ENCODE peak calls at places on chromosomes 12 and 14, in nine cellular contexts. F is astrocyte of the spinal cord, P is cardiac muscle cell, K is fibroblast of lung, R is AG10803, G is brain microvascular endothelial cell, U is tibial artery, J is heart left ventricle, E is ovary. X is an unnamed sample.

GRCh38 chr14:93133476-93133875 is 17.8 kb upstream of the ITPK1 start:
- DNase-seq in F (no peak), P (peak), K (no peak), R (peak), G (no peak), U (peak), J (no peak), E (no peak), X (peak)

GRCh38 chr12:127170271-127171180 is 1096.4 kb upstream of the TMEM132C start:
- DNase-seq in F (no peak), P (no peak), K (peak), R (peak), G (no peak), U (no peak), J (no peak), E (no peak), X (peak)

GRCh38 chr12:3120701-3121100 is 43.5 kb downstream of the TSPAN9 start:
- DNase-seq in F (no peak), P (no peak), K (no peak), R (no peak), G (no peak), U (no peak), J (no peak), E (no peak), X (no peak)

GRCh38 chr12:45914090-45914489 is 76.3 kb downstream of the SCAF11 start:
- DNase-seq in F (peak), P (peak), K (peak), R (peak), G (peak), U (no peak), J (no peak), E (no peak), X (peak)

GRCh38 chr12:29104495-29104894 is 44.6 kb upstream of the FAR2 start:
- DNase-seq in F (no peak), P (no peak), K (no peak), R (no peak), G (no peak), U (no peak), J (no peak), E (no peak), X (no peak)

GRCh38 chr14:64508215-64508776 is 3.7 kb downstream of the ZBTB1 start:
- DNase-seq in F (no peak), P (no peak), K (no peak), R (no peak), G (no peak), U (no peak), J (no peak), E (no peak), X (no peak)

GRCh38 chr14:56217380-56218045 is 99.3 kb downstream of the PELI2 start:
- DNase-seq in F (no peak), P (no peak), K (no peak), R (peak), G (no peak), U (no peak), J (no peak), E (no peak), X (no peak)

GRCh38 chr12:25935355-25936144 is 22.9 kb upstream of the RASSF8 start:
- DNase-seq in F (no peak), P (peak), K (peak), R (peak), G (no peak), U (no peak), J (no peak), E (no peak), X (peak)

GRCh38 chr12:127355061-127355820 is 911.7 kb upstream of the TMEM132C start:
- DNase-seq in F (peak), P (no peak), K (peak), R (peak), G (peak), U (no peak), J (no peak), E (no peak), X (no peak)

GRCh38 chr14:100025111-100025510 is 40.1 kb upstream of the EVL start:
- DNase-seq in F (no peak), P (peak), K (peak), R (peak), G (no peak), U (no peak), J (no peak), E (no peak), X (peak)

GRCh38 chr14:51455041-51455835 is 196.5 kb upstream of the FRMD6 start:
- DNase-seq in F (no peak), P (no peak), K (no peak), R (no peak), G (no peak), U (no peak), J (no peak), E (no peak), X (no peak)

GRCh38 chr12:82398883-82399282 is 40.6 kb downstream of the METTL25 start:
- DNase-seq in F (no peak), P (no peak), K (no peak), R (no peak), G (no peak), U (no peak), J (no peak), E (no peak), X (no peak)

GRCh38 chr12:38905480-38906351 is at the start of gene CPNE8:
- DNase-seq in F (peak), P (peak), K (peak), R (peak), G (peak), U (peak), J (peak), E (peak), X (peak)

GRCh38 chr12:115103884-115104883 is 420.2 kb upstream of the TBX3 start:
- DNase-seq in F (peak), P (peak), K (peak), R (no peak), G (peak), U (no peak), J (peak), E (no peak), X (peak)

GRCh38 chr12:69389836-69390235 is 30.3 kb downstream of the YEATS4 start:
- DNase-seq in F (peak), P (peak), K (peak), R (peak), G (peak), U (no peak), J (no peak), E (no peak), X (peak)

GRCh38 chr12:115129727-115130126 is 445.8 kb upstream of the TBX3 start:
- DNase-seq in F (no peak), P (peak), K (no peak), R (no peak), G (no peak), U (no peak), J (no peak), E (no peak), X (peak)

GRCh38 chr14:90294872-90295271 is 36.9 kb downstream of the NRDE2 start:
- DNase-seq in F (no peak), P (peak), K (no peak), R (no peak), G (no peak), U (no peak), J (no peak), E (no peak), X (peak)

GRCh38 chr12:120713861-120714482 is 3.7 kb downstream of the UNC119B start:
- DNase-seq in F (peak), P (peak), K (peak), R (peak), G (peak), U (no peak), J (peak), E (peak), X (peak)

GRCh38 chr12:2256915-2257314 is 204.1 kb downstream of the CACNA1C start:
- DNase-seq in F (peak), P (peak), K (peak), R (peak), G (no peak), U (no peak), J (no peak), E (no peak), X (peak)

GRCh38 chr12:110222433-110222832 is 58.6 kb upstream of the ATP2A2 start:
- DNase-seq in F (no peak), P (peak), K (no peak), R (no peak), G (no peak), U (no peak), J (no peak), E (no peak), X (no peak)

GRCh38 chr12:32273712-32274111 is 125.6 kb upstream of the FGD4 start:
- DNase-seq in F (no peak), P (no peak), K (no peak), R (no peak), G (no peak), U (no peak), J (no peak), E (no peak), X (no peak)

GRCh38 chr14:65100905-65101541 is 1.3 kb downstream of the MAX start:
- DNase-seq in F (no peak), P (no peak), K (peak), R (no peak), G (no peak), U (no peak), J (no peak), E (no peak), X (peak)

GRCh38 chr12:89793946-89794345 is 85.3 kb upstream of the ATP2B1 start:
- DNase-seq in F (no peak), P (no peak), K (no peak), R (no peak), G (no peak), U (no peak), J (no peak), E (no peak), X (no peak)

GRCh38 chr12:63045020-63045860 is 105.8 kb downstream of the AVPR1A start:
- DNase-seq in F (peak), P (peak), K (peak), R (peak), G (peak), U (no peak), J (no peak), E (no peak), X (peak)

GRCh38 chr12:47839214-47839613 is 19.5 kb upstream of the HDAC7 start:
- DNase-seq in F (no peak), P (no peak), K (no peak), R (no peak), G (no peak), U (peak), J (no peak), E (no peak), X (no peak)

GRCh38 chr12:1594045-1594294 is 411 bp downstream of the FBXL14 start:
- DNase-seq in F (peak), P (peak), K (peak), R (peak), G (no peak), U (no peak), J (no peak), E (peak), X (peak)

GRCh38 chr12:121060149-121061001 is 21.3 kb upstream of the OASL start:
- DNase-seq in F (peak), P (peak), K (peak), R (peak), G (peak), U (no peak), J (peak), E (peak), X (peak)

GRCh38 chr14:34700622-34701130 is 13.7 kb downstream of the CFL2 start:
- DNase-seq in F (peak), P (no peak), K (no peak), R (no peak), G (no peak), U (no peak), J (no peak), E (no peak), X (no peak)

GRCh38 chr12:28885275-28885674 is 263.8 kb upstream of the FAR2 start:
- DNase-seq in F (no peak), P (no peak), K (no peak), R (no peak), G (no peak), U (no peak), J (no peak), E (no peak), X (no peak)

GRCh38 chr14:95073947-95074346 is 83.4 kb downstream of the DICER1 start:
- DNase-seq in F (no peak), P (no peak), K (no peak), R (no peak), G (no peak), U (no peak), J (no peak), E (no peak), X (no peak)

GRCh38 chr12:119006749-119007148 is 25.4 kb downstream of the SRRM4 start:
- DNase-seq in F (no peak), P (no peak), K (no peak), R (no peak), G (no peak), U (no peak), J (no peak), E (no peak), X (no peak)

GRCh38 chr12:3622732-3623690 is 129.9 kb downstream of the CRACR2A start:
- DNase-seq in F (no peak), P (no peak), K (no peak), R (no peak), G (no peak), U (no peak), J (no peak), E (no peak), X (no peak)

GRCh38 chr12:85057370-85057963 is 21.3 kb downstream of the LRRIQ1 start:
- DNase-seq in F (peak), P (peak), K (peak), R (peak), G (peak), U (no peak), J (no peak), E (no peak), X (peak)

DNA sequence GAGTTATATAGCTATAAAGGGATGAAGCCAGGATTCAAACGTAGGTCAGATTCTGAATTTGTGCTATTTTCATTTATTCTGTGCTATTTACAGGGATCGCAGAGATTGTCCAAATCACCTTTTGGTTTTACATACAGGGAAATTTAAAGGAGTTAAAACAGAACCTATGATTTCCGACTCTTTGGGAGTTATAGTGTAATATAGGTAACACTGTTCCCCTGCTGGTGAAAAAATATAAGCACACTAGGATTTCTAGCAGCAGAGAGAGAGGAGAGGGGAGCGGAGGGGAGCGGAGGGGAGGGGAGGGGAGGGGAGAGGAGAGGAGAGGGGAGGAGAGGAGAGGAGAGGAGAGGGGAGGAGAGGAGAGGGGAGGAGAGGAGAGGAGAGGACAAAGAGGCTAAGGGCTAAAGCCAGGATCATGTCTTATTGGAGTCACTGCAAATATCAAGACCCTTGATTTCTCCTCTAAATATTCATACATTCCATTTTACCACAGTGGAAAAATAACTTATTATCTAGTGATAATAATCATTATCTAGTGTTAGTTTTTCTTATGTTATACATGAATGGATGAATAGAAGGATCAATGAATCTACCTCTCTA is 46.2 kb upstream of the KCNH5 start:
- DNase-seq in F (no peak), P (no peak), K (no peak), R (no peak), G (no peak), U (no peak), J (no peak), E (no peak), X (no peak)
- TF ChIP-seq CTCF in F (no peak), P (no peak), K (no peak), R (no peak), G (no peak), U (no peak), J (no peak), E (no peak), X (no peak)

DNA sequence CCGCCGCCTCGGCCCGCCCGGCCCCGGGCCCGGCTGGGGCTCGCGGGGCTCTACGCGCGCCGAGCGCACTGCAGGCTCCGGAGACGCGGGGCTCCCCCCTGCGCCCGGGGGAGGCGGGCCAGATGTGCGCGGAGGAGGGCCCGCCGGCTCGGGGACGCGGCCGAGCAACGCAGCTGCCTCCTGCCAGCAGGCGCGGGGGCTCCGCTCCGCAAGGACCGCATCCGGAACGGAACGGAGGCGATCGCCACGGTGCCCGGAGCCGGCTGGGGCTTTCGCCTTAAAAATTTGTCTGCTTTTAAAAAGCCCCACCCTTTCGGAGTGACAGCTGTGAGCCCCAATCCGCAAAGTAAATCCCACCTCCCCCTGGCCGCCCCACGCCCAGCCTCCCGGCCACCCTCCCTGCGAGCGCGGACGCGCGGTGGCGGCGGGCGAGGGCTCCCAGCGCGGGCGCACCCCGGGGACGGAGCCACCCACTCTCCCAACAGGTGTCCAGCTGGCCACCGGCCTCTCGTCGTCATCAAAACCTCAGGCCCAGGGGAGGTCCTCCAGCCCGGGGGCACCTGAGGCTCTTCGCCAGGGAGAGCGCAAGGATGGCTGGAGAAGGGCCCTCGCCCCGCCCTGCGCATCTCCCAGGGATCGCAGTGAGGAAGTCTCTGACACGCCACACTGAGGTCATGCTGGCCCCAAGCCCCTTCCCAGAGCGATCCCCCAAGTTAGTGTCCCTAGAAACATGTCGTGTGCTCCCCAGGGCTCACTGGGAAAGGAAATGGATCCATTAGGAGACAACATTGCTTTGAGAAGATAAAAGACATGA is at the start of gene TMEM132D:
- DNase-seq in F (peak), P (no peak), K (peak), R (no peak), G (no peak), U (no peak), J (no peak), E (no peak), X (no peak)
- H3K4me3 ChIP-seq in F (peak), P (peak), K (no peak), R (no peak), G (peak), U (no peak), J (no peak), E (no peak), X (no peak)

DNA sequence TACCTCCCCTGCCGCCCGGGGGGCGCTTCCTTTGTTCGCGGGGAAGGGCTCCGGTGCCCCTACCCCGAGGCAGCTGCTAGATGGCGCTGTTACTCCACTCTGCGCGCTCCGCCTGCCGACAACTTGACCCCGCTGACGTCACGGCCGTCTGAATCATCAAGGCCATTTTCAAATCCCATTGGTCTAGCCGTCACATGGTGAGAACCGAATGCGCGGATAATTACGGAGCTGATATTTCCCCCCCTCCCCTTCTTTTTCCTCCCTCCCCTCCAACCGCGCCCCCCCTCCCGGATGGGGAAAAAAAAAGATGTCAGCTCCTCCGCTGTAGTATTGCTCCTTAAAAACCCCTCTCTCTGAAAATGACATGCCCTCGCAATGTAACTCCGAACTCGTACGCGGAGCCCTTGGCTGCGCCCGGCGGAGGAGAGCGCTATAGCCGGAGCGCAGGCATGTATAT is at the start of gene HOXC10:
- DNase-seq in F (peak), P (peak), K (peak), R (peak), G (peak), U (peak), J (peak), E (peak), X (peak)
- TF ChIP-seq CTCF in F (peak), P (peak), K (peak), R (peak), G (peak), U (peak), J (peak), E (peak), X (peak)

GRCh38 chr14:81062816-81063215 is 107.4 kb downstream of the TSHR start:
- DNase-seq in F (no peak), P (no peak), K (no peak), R (no peak), G (no peak), U (no peak), J (no peak), E (no peak), X (no peak)

GRCh38 chr14:81067156-81067555 is 111.7 kb downstream of the TSHR start:
- DNase-seq in F (no peak), P (no peak), K (no peak), R (no peak), G (no peak), U (no peak), J (no peak), E (no peak), X (no peak)

GRCh38 chr14:81066672-81067071 is 111.3 kb downstream of the TSHR start:
- DNase-seq in F (no peak), P (no peak), K (peak), R (peak), G (no peak), U (no peak), J (no peak), E (no peak), X (no peak)

DNA sequence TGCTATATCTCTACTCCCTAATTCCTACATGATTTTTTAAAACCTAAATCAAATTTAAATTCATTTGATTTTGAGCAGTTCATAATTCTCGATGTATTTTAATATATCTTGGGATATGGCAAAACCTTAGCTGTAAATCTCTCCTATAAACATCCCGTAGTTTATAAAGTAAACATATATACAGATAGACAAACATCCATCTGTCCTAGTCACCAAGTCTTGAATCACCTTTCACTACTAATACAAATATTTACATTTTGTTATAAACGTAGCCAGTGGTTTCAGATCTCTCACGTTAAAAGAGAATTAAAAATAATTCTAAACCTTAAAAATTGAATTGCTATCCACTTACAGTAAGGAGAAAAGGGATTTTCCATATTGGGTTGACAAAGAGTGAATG is 107.0 kb downstream of the TSHR start:
- DNase-seq in F (no peak), P (no peak), K (no peak), R (no peak), G (no peak), U (no peak), J (no peak), E (no peak), X (no peak)
- H3K4me3 ChIP-seq in F (no peak), P (no peak), K (no peak), R (no peak), G (no peak), U (no peak), J (no peak), E (no peak), X (no peak)

DNA sequence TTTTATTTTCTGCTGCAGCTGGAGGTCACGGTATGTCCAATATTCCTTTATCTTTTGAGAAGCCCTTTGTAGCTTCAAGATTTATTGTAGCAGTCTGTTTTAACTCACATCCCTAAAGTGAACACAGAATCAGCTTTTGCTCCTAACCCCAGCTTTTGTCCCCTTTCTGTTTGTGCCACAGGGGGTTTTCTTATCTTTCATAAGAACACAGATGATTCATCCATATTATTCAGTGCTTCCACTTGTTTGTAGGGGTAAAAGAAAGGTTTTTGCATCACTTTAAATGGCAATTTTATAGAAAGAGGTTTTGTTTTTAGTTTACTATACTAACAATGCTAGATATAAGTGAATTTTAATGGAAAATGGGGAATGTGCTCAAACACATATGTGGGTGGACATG is 21.8 kb upstream of the PIK3C2G start:
- DNase-seq in F (no peak), P (no peak), K (peak), R (no peak), G (peak), U (no peak), J (no peak), E (no peak), X (no peak)
- TF ChIP-seq CTCF in F (no peak), P (no peak), K (no peak), R (no peak), G (no peak), U (no peak), J (no peak), E (no peak), X (no peak)

GRCh38 chr12:95996034-95996658 is at the start of gene HAL:
- DNase-seq in F (no peak), P (peak), K (no peak), R (peak), G (no peak), U (no peak), J (no peak), E (no peak), X (peak)
- H3K4me3 ChIP-seq in F (no peak), P (no peak), K (no peak), R (no peak), G (no peak), U (no peak), J (no peak), E (no peak), X (no peak)